ENCODE peak calls at places on chromosomes 16 and 17, in ten cellular contexts. One of them, this sample, is unnamed.

GRCh38 chr17:31702040-31702439 is 157.0 kb downstream of the COPRS start:
- ATAC-seq in activated T-cell treated with anti-CD3 and anti-CD28 coated beads, Interleukin-2, amount 50 U/mL, for 72 hours: no peak
- ATAC-seq in effector memory CD8-positive, alpha-beta T cell: no peak
- ATAC-seq in RWPE2: no peak
- ATAC-seq in activated naive CD8-positive, alpha-beta T cell treated with anti-CD3 and anti-CD28 coated beads, Interleukin-2, amount 50 U/mL, for 24 hours: no peak
- ATAC-seq in left colon: no peak
- ATAC-seq in T-cell: no peak
- ATAC-seq in K562: no peak
- ATAC-seq in stimulated activated naive CD8-positive, alpha-beta T cell treated with anti-CD3 and anti-CD28 coated beads, Interleukin-15, Interleukin-2, amounts not matched to agents 100 U/mL and 50 U/mL, for 24 hours: no peak
- ATAC-seq in left lung: no peak
- ATAC-seq in this sample: no peak

GRCh38 chr16:61617214-61617783 is 418.9 kb downstream of the CDH8 start:
- ATAC-seq in K562: no peak
- ATAC-seq in T-cell: no peak
- ATAC-seq in effector memory CD8-positive, alpha-beta T cell: no peak
- ATAC-seq in activated naive CD8-positive, alpha-beta T cell treated with anti-CD3 and anti-CD28 coated beads, Interleukin-2, amount 50 U/mL, for 24 hours: no peak
- ATAC-seq in left colon: no peak
- ATAC-seq in stimulated activated naive CD8-positive, alpha-beta T cell treated with anti-CD3 and anti-CD28 coated beads, Interleukin-15, Interleukin-2, amounts not matched to agents 100 U/mL and 50 U/mL, for 24 hours: no peak
- ATAC-seq in left lung: no peak
- ATAC-seq in RWPE2: no peak
- ATAC-seq in activated T-cell treated with anti-CD3 and anti-CD28 coated beads, Interleukin-2, amount 50 U/mL, for 72 hours: no peak
- ATAC-seq in this sample: no peak

GRCh38 chr17:50209472-50210248 is 8.2 kb upstream of the COL1A1 start:
- ATAC-seq in T-cell: no peak
- ATAC-seq in K562: peak; percentile 20
- ATAC-seq in effector memory CD8-positive, alpha-beta T cell: no peak
- ATAC-seq in stimulated activated naive CD8-positive, alpha-beta T cell treated with anti-CD3 and anti-CD28 coated beads, Interleukin-15, Interleukin-2, amounts not matched to agents 100 U/mL and 50 U/mL, for 24 hours: no peak
- ATAC-seq in left lung: peak; percentile 73
- ATAC-seq in activated T-cell treated with anti-CD3 and anti-CD28 coated beads, Interleukin-2, amount 50 U/mL, for 72 hours: no peak
- ATAC-seq in RWPE2: no peak
- ATAC-seq in left colon: peak; percentile 66
- ATAC-seq in activated naive CD8-positive, alpha-beta T cell treated with anti-CD3 and anti-CD28 coated beads, Interleukin-2, amount 50 U/mL, for 24 hours: no peak
- ATAC-seq in this sample: peak; percentile 94

GRCh38 chr17:39791296-39791992 is 53.7 kb downstream of the GRB7 start:
- ATAC-seq in RWPE2: no peak
- ATAC-seq in K562: no peak
- ATAC-seq in effector memory CD8-positive, alpha-beta T cell: peak; percentile 52
- ATAC-seq in T-cell: peak; percentile 83
- ATAC-seq in activated naive CD8-positive, alpha-beta T cell treated with anti-CD3 and anti-CD28 coated beads, Interleukin-2, amount 50 U/mL, for 24 hours: peak; percentile 86
- ATAC-seq in left colon: no peak
- ATAC-seq in stimulated activated naive CD8-positive, alpha-beta T cell treated with anti-CD3 and anti-CD28 coated beads, Interleukin-15, Interleukin-2, amounts not matched to agents 100 U/mL and 50 U/mL, for 24 hours: peak; percentile 93
- ATAC-seq in activated T-cell treated with anti-CD3 and anti-CD28 coated beads, Interleukin-2, amount 50 U/mL, for 72 hours: peak; percentile 91
- ATAC-seq in left lung: no peak
- ATAC-seq in this sample: no peak

GRCh38 chr17:81811705-81812570 is 8.0 kb downstream of the GCGR start:
- ATAC-seq in left lung: no peak
- ATAC-seq in K562: no peak
- ATAC-seq in RWPE2: no peak
- ATAC-seq in activated T-cell treated with anti-CD3 and anti-CD28 coated beads, Interleukin-2, amount 50 U/mL, for 72 hours: no peak
- ATAC-seq in left colon: no peak
- ATAC-seq in T-cell: no peak
- ATAC-seq in stimulated activated naive CD8-positive, alpha-beta T cell treated with anti-CD3 and anti-CD28 coated beads, Interleukin-15, Interleukin-2, amounts not matched to agents 100 U/mL and 50 U/mL, for 24 hours: no peak
- ATAC-seq in effector memory CD8-positive, alpha-beta T cell: no peak
- ATAC-seq in activated naive CD8-positive, alpha-beta T cell treated with anti-CD3 and anti-CD28 coated beads, Interleukin-2, amount 50 U/mL, for 24 hours: no peak
- ATAC-seq in this sample: no peak

GRCh38 chr16:79891458-79891857 is 290.9 kb upstream of the MAF start:
- ATAC-seq in stimulated activated naive CD8-positive, alpha-beta T cell treated with anti-CD3 and anti-CD28 coated beads, Interleukin-15, Interleukin-2, amounts not matched to agents 100 U/mL and 50 U/mL, for 24 hours: no peak
- ATAC-seq in activated T-cell treated with anti-CD3 and anti-CD28 coated beads, Interleukin-2, amount 50 U/mL, for 72 hours: no peak
- ATAC-seq in effector memory CD8-positive, alpha-beta T cell: no peak
- ATAC-seq in left colon: no peak
- ATAC-seq in K562: no peak
- ATAC-seq in T-cell: no peak
- ATAC-seq in activated naive CD8-positive, alpha-beta T cell treated with anti-CD3 and anti-CD28 coated beads, Interleukin-2, amount 50 U/mL, for 24 hours: no peak
- ATAC-seq in left lung: no peak
- ATAC-seq in RWPE2: no peak
- ATAC-seq in this sample: no peak

GRCh38 chr17:76266244-76266938 is 1.2 kb downstream of the UBALD2 start:
- ATAC-seq in RWPE2: no peak
- ATAC-seq in left lung: peak; percentile 2
- ATAC-seq in left colon: peak; percentile 21
- ATAC-seq in T-cell: no peak
- ATAC-seq in effector memory CD8-positive, alpha-beta T cell: no peak
- ATAC-seq in K562: no peak
- ATAC-seq in stimulated activated naive CD8-positive, alpha-beta T cell treated with anti-CD3 and anti-CD28 coated beads, Interleukin-15, Interleukin-2, amounts not matched to agents 100 U/mL and 50 U/mL, for 24 hours: no peak
- ATAC-seq in activated naive CD8-positive, alpha-beta T cell treated with anti-CD3 and anti-CD28 coated beads, Interleukin-2, amount 50 U/mL, for 24 hours: no peak
- ATAC-seq in activated T-cell treated with anti-CD3 and anti-CD28 coated beads, Interleukin-2, amount 50 U/mL, for 72 hours: no peak
- ATAC-seq in this sample: no peak

GRCh38 chr16:81956213-81956948 is 54.9 kb downstream of the SDR42E1 start:
- ATAC-seq in effector memory CD8-positive, alpha-beta T cell: no peak
- ATAC-seq in left lung: peak; percentile 36
- ATAC-seq in left colon: no peak
- ATAC-seq in activated naive CD8-positive, alpha-beta T cell treated with anti-CD3 and anti-CD28 coated beads, Interleukin-2, amount 50 U/mL, for 24 hours: no peak
- ATAC-seq in T-cell: no peak
- ATAC-seq in activated T-cell treated with anti-CD3 and anti-CD28 coated beads, Interleukin-2, amount 50 U/mL, for 72 hours: no peak
- ATAC-seq in stimulated activated naive CD8-positive, alpha-beta T cell treated with anti-CD3 and anti-CD28 coated beads, Interleukin-15, Interleukin-2, amounts not matched to agents 100 U/mL and 50 U/mL, for 24 hours: no peak
- ATAC-seq in RWPE2: peak; percentile 35
- ATAC-seq in K562: no peak
- ATAC-seq in this sample: no peak

GRCh38 chr16:84746875-84747274 is 47.1 kb downstream of the USP10 start:
- ATAC-seq in left colon: no peak
- ATAC-seq in activated T-cell treated with anti-CD3 and anti-CD28 coated beads, Interleukin-2, amount 50 U/mL, for 72 hours: no peak
- ATAC-seq in T-cell: no peak
- ATAC-seq in activated naive CD8-positive, alpha-beta T cell treated with anti-CD3 and anti-CD28 coated beads, Interleukin-2, amount 50 U/mL, for 24 hours: peak; percentile 8
- ATAC-seq in effector memory CD8-positive, alpha-beta T cell: no peak
- ATAC-seq in stimulated activated naive CD8-positive, alpha-beta T cell treated with anti-CD3 and anti-CD28 coated beads, Interleukin-15, Interleukin-2, amounts not matched to agents 100 U/mL and 50 U/mL, for 24 hours: no peak
- ATAC-seq in RWPE2: no peak
- ATAC-seq in left lung: no peak
- ATAC-seq in K562: peak; percentile 76
- ATAC-seq in this sample: no peak

GRCh38 chr17:42647778-42648177 is 11.3 kb upstream of the TUBG2 start:
- ATAC-seq in RWPE2: no peak
- ATAC-seq in activated T-cell treated with anti-CD3 and anti-CD28 coated beads, Interleukin-2, amount 50 U/mL, for 72 hours: no peak
- ATAC-seq in effector memory CD8-positive, alpha-beta T cell: peak; percentile 17
- ATAC-seq in K562: no peak
- ATAC-seq in left colon: no peak
- ATAC-seq in stimulated activated naive CD8-positive, alpha-beta T cell treated with anti-CD3 and anti-CD28 coated beads, Interleukin-15, Interleukin-2, amounts not matched to agents 100 U/mL and 50 U/mL, for 24 hours: peak; percentile 57
- ATAC-seq in activated naive CD8-positive, alpha-beta T cell treated with anti-CD3 and anti-CD28 coated beads, Interleukin-2, amount 50 U/mL, for 24 hours: no peak
- ATAC-seq in T-cell: no peak
- ATAC-seq in left lung: no peak
- ATAC-seq in this sample: no peak

GRCh38 chr17:48597775-48598631 is 4.4 kb upstream of the HOXB5 start:
- ATAC-seq in activated T-cell treated with anti-CD3 and anti-CD28 coated beads, Interleukin-2, amount 50 U/mL, for 72 hours: peak; percentile 50
- ATAC-seq in activated naive CD8-positive, alpha-beta T cell treated with anti-CD3 and anti-CD28 coated beads, Interleukin-2, amount 50 U/mL, for 24 hours: peak; percentile 22
- ATAC-seq in K562: no peak
- ATAC-seq in left lung: peak; percentile 29
- ATAC-seq in left colon: peak; percentile 65
- ATAC-seq in T-cell: peak; percentile 52
- ATAC-seq in RWPE2: peak; percentile 59
- ATAC-seq in effector memory CD8-positive, alpha-beta T cell: peak; percentile 51
- ATAC-seq in stimulated activated naive CD8-positive, alpha-beta T cell treated with anti-CD3 and anti-CD28 coated beads, Interleukin-15, Interleukin-2, amounts not matched to agents 100 U/mL and 50 U/mL, for 24 hours: peak; percentile 8
- ATAC-seq in this sample: peak; percentile 57

GRCh38 chr17:867896-868489 is 85.8 kb downstream of the MRM3 start:
- ATAC-seq in left colon: no peak
- ATAC-seq in left lung: no peak
- ATAC-seq in activated naive CD8-positive, alpha-beta T cell treated with anti-CD3 and anti-CD28 coated beads, Interleukin-2, amount 50 U/mL, for 24 hours: no peak
- ATAC-seq in activated T-cell treated with anti-CD3 and anti-CD28 coated beads, Interleukin-2, amount 50 U/mL, for 72 hours: no peak
- ATAC-seq in T-cell: no peak
- ATAC-seq in RWPE2: no peak
- ATAC-seq in stimulated activated naive CD8-positive, alpha-beta T cell treated with anti-CD3 and anti-CD28 coated beads, Interleukin-15, Interleukin-2, amounts not matched to agents 100 U/mL and 50 U/mL, for 24 hours: no peak
- ATAC-seq in K562: no peak
- ATAC-seq in effector memory CD8-positive, alpha-beta T cell: no peak
- ATAC-seq in this sample: no peak

GRCh38 chr16:56916571-56917403 is 15.2 kb upstream of the HERPUD1 start:
- ATAC-seq in activated naive CD8-positive, alpha-beta T cell treated with anti-CD3 and anti-CD28 coated beads, Interleukin-2, amount 50 U/mL, for 24 hours: peak; percentile 38
- ATAC-seq in left lung: peak; percentile 56
- ATAC-seq in effector memory CD8-positive, alpha-beta T cell: peak; percentile 91
- ATAC-seq in T-cell: peak; percentile 67
- ATAC-seq in K562: no peak
- ATAC-seq in stimulated activated naive CD8-positive, alpha-beta T cell treated with anti-CD3 and anti-CD28 coated beads, Interleukin-15, Interleukin-2, amounts not matched to agents 100 U/mL and 50 U/mL, for 24 hours: peak; percentile 68
- ATAC-seq in RWPE2: no peak
- ATAC-seq in activated T-cell treated with anti-CD3 and anti-CD28 coated beads, Interleukin-2, amount 50 U/mL, for 72 hours: peak; percentile 77
- ATAC-seq in left colon: no peak
- ATAC-seq in this sample: no peak